ENCODE peak calls at places on chromosome 2, in eight cellular contexts. One of them, this sample, is unnamed.

GRCh38 chr2:231409773-231410172 is 14.3 kb downstream of the B3GNT7 start:
- DNase-seq in CD4-positive, alpha-beta T cell: no peak
- DNase-seq in CD8-positive, alpha-beta T cell: no peak
- DNase-seq in CD4-positive, CD25-positive, alpha-beta regulatory T cell: no peak
- DNase-seq in neuronal stem cell: no peak
- DNase-seq in dorsolateral prefrontal cortex: no peak
- DNase-seq in mesenchymal stem cell: no peak
- DNase-seq in brain microvascular endothelial cell: no peak
- DNase-seq in this sample: no peak

GRCh38 chr2:144516417-144516980 is 3.4 kb downstream of the ZEB2 start:
- DNase-seq in CD4-positive, alpha-beta T cell: peak
- DNase-seq in CD8-positive, alpha-beta T cell: no peak
- DNase-seq in CD4-positive, CD25-positive, alpha-beta regulatory T cell: no peak
- DNase-seq in neuronal stem cell: no peak
- DNase-seq in dorsolateral prefrontal cortex: no peak
- DNase-seq in mesenchymal stem cell: no peak
- DNase-seq in brain microvascular endothelial cell: no peak
- DNase-seq in this sample: no peak

GRCh38 chr2:172095905-172096660 is 6.6 kb downstream of the DLX2 start:
- DNase-seq in CD4-positive, alpha-beta T cell: no peak
- DNase-seq in CD8-positive, alpha-beta T cell: no peak
- DNase-seq in CD4-positive, CD25-positive, alpha-beta regulatory T cell: no peak
- DNase-seq in neuronal stem cell: peak
- DNase-seq in dorsolateral prefrontal cortex: no peak
- DNase-seq in mesenchymal stem cell: no peak
- DNase-seq in brain microvascular endothelial cell: no peak
- DNase-seq in this sample: no peak

GRCh38 chr2:173214213-173214612 is 138.6 kb downstream of the MAP3K20 start:
- DNase-seq in CD4-positive, alpha-beta T cell: no peak
- DNase-seq in CD8-positive, alpha-beta T cell: no peak
- DNase-seq in CD4-positive, CD25-positive, alpha-beta regulatory T cell: no peak
- DNase-seq in neuronal stem cell: no peak
- DNase-seq in dorsolateral prefrontal cortex: no peak
- DNase-seq in mesenchymal stem cell: no peak
- DNase-seq in brain microvascular endothelial cell: no peak
- DNase-seq in this sample: peak

GRCh38 chr2:72116081-72116533 is 31.6 kb downstream of the CYP26B1 start:
- DNase-seq in CD4-positive, alpha-beta T cell: no peak
- DNase-seq in CD8-positive, alpha-beta T cell: no peak
- DNase-seq in CD4-positive, CD25-positive, alpha-beta regulatory T cell: no peak
- DNase-seq in neuronal stem cell: no peak
- DNase-seq in dorsolateral prefrontal cortex: no peak
- DNase-seq in mesenchymal stem cell: no peak
- DNase-seq in brain microvascular endothelial cell: no peak
- DNase-seq in this sample: no peak

GRCh38 chr2:74142340-74142739 is 5.4 kb downstream of the BOLA3 start:
- DNase-seq in CD4-positive, alpha-beta T cell: no peak
- DNase-seq in CD8-positive, alpha-beta T cell: no peak
- DNase-seq in CD4-positive, CD25-positive, alpha-beta regulatory T cell: no peak
- DNase-seq in neuronal stem cell: no peak
- DNase-seq in dorsolateral prefrontal cortex: no peak
- DNase-seq in mesenchymal stem cell: no peak
- DNase-seq in brain microvascular endothelial cell: no peak
- DNase-seq in this sample: no peak

GRCh38 chr2:201235865-201236811 is 24.2 kb upstream of the CASP8 start:
- DNase-seq in CD4-positive, alpha-beta T cell: peak
- DNase-seq in CD8-positive, alpha-beta T cell: peak
- DNase-seq in CD4-positive, CD25-positive, alpha-beta regulatory T cell: peak
- DNase-seq in neuronal stem cell: peak
- DNase-seq in dorsolateral prefrontal cortex: no peak
- DNase-seq in mesenchymal stem cell: peak
- DNase-seq in brain microvascular endothelial cell: peak
- DNase-seq in this sample: no peak

GRCh38 chr2:201769664-201770373 is 10.9 kb downstream of the ALS2 start:
- DNase-seq in CD4-positive, alpha-beta T cell: no peak
- DNase-seq in CD8-positive, alpha-beta T cell: no peak
- DNase-seq in CD4-positive, CD25-positive, alpha-beta regulatory T cell: no peak
- DNase-seq in neuronal stem cell: no peak
- DNase-seq in dorsolateral prefrontal cortex: no peak
- DNase-seq in mesenchymal stem cell: no peak
- DNase-seq in brain microvascular endothelial cell: no peak
- DNase-seq in this sample: no peak

GRCh38 chr2:113711857-113712256 is 44.6 kb downstream of the SLC35F5 start:
- DNase-seq in CD4-positive, alpha-beta T cell: no peak
- DNase-seq in CD8-positive, alpha-beta T cell: no peak
- DNase-seq in CD4-positive, CD25-positive, alpha-beta regulatory T cell: no peak
- DNase-seq in neuronal stem cell: no peak
- DNase-seq in dorsolateral prefrontal cortex: no peak
- DNase-seq in mesenchymal stem cell: no peak
- DNase-seq in brain microvascular endothelial cell: no peak
- DNase-seq in this sample: no peak

GRCh38 chr2:160379399-160379798 is 114.2 kb downstream of the RBMS1 start:
- DNase-seq in CD4-positive, alpha-beta T cell: no peak
- DNase-seq in CD8-positive, alpha-beta T cell: no peak
- DNase-seq in CD4-positive, CD25-positive, alpha-beta regulatory T cell: no peak
- DNase-seq in neuronal stem cell: no peak
- DNase-seq in dorsolateral prefrontal cortex: no peak
- DNase-seq in mesenchymal stem cell: peak
- DNase-seq in brain microvascular endothelial cell: peak
- DNase-seq in this sample: no peak

GRCh38 chr2:151640087-151640486 is 94.2 kb downstream of the NEB start:
- DNase-seq in CD4-positive, alpha-beta T cell: no peak
- DNase-seq in CD8-positive, alpha-beta T cell: no peak
- DNase-seq in CD4-positive, CD25-positive, alpha-beta regulatory T cell: no peak
- DNase-seq in neuronal stem cell: no peak
- DNase-seq in dorsolateral prefrontal cortex: no peak
- DNase-seq in mesenchymal stem cell: no peak
- DNase-seq in brain microvascular endothelial cell: no peak
- DNase-seq in this sample: no peak

GRCh38 chr2:176177580-176178270 is 10.7 kb upstream of the HOXD1 start:
- DNase-seq in CD4-positive, alpha-beta T cell: no peak
- DNase-seq in CD8-positive, alpha-beta T cell: no peak
- DNase-seq in CD4-positive, CD25-positive, alpha-beta regulatory T cell: no peak
- DNase-seq in neuronal stem cell: no peak
- DNase-seq in dorsolateral prefrontal cortex: no peak
- DNase-seq in mesenchymal stem cell: no peak
- DNase-seq in brain microvascular endothelial cell: no peak
- DNase-seq in this sample: no peak

DNA sequence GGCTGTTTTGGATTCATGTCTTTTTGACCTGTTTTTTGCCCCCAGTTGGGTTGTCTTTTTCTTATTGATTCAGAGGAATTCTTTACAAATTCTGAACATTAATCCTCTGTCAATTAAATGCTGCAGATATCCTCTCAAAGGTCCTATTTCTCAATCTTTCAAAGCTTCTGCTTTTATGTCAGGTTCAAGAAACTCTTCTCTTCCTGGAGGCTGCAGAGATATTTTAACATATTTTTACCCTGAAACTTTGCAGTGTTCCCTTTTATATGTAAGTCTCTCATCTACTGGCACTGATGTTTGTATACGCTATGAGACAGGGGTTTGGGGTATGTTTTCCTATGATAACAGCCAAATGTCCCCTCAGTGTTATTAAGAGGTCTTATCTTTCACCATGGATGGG is 159.4 kb downstream of the HDAC4 start:
- DNase-seq in CD4-positive, alpha-beta T cell: no peak
- DNase-seq in CD8-positive, alpha-beta T cell: no peak
- DNase-seq in CD4-positive, CD25-positive, alpha-beta regulatory T cell: no peak
- DNase-seq in neuronal stem cell: no peak
- DNase-seq in dorsolateral prefrontal cortex: no peak
- DNase-seq in mesenchymal stem cell: no peak
- DNase-seq in brain microvascular endothelial cell: no peak
- DNase-seq in this sample: no peak
- H3K27ac ChIP-seq in CD4-positive, alpha-beta T cell: no peak
- H3K27ac ChIP-seq in CD8-positive, alpha-beta T cell: no peak
- H3K27ac ChIP-seq in CD4-positive, CD25-positive, alpha-beta regulatory T cell: no peak
- H3K27ac ChIP-seq in neuronal stem cell: no peak
- H3K27ac ChIP-seq in dorsolateral prefrontal cortex: peak
- H3K27ac ChIP-seq in mesenchymal stem cell: no peak
- H3K27ac ChIP-seq in brain microvascular endothelial cell: no peak
- H3K27ac ChIP-seq in this sample: no peak

GRCh38 chr2:52036036-52036435 is 1004.1 kb upstream of the NRXN1 start:
- DNase-seq in CD4-positive, alpha-beta T cell: no peak
- DNase-seq in CD8-positive, alpha-beta T cell: no peak
- DNase-seq in CD4-positive, CD25-positive, alpha-beta regulatory T cell: no peak
- DNase-seq in neuronal stem cell: no peak
- DNase-seq in dorsolateral prefrontal cortex: no peak
- DNase-seq in mesenchymal stem cell: no peak
- DNase-seq in brain microvascular endothelial cell: no peak
- DNase-seq in this sample: no peak
- H3K27ac ChIP-seq in CD4-positive, alpha-beta T cell: no peak
- H3K27ac ChIP-seq in CD8-positive, alpha-beta T cell: no peak
- H3K27ac ChIP-seq in CD4-positive, CD25-positive, alpha-beta regulatory T cell: no peak
- H3K27ac ChIP-seq in neuronal stem cell: no peak
- H3K27ac ChIP-seq in dorsolateral prefrontal cortex: no peak
- H3K27ac ChIP-seq in mesenchymal stem cell: no peak
- H3K27ac ChIP-seq in brain microvascular endothelial cell: no peak
- H3K27ac ChIP-seq in this sample: no peak

DNA sequence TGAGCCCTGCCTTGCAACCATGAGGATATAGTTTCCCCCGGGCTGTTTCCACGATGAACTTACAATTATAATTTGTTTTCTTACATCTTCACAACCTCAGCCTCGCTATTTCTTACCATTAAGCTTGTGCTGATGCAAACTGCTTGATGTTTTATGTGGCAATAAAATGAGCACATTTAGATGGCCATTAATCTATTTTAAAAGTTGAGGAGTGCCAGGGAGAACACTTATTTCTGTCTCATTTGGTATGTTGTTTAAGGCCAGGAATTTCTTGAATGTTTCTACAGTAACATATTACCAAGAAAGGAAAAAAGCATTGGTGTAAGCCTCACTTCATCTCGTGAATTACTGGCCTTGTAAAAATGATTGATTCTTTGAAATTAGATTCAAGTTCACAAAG is 214.5 kb upstream of the SLC8A1 start:
- DNase-seq in CD4-positive, alpha-beta T cell: no peak
- DNase-seq in CD8-positive, alpha-beta T cell: no peak
- DNase-seq in CD4-positive, CD25-positive, alpha-beta regulatory T cell: no peak
- DNase-seq in neuronal stem cell: no peak
- DNase-seq in dorsolateral prefrontal cortex: no peak
- DNase-seq in mesenchymal stem cell: no peak
- DNase-seq in brain microvascular endothelial cell: no peak
- DNase-seq in this sample: no peak
- H3K27ac ChIP-seq in CD4-positive, alpha-beta T cell: no peak
- H3K27ac ChIP-seq in CD8-positive, alpha-beta T cell: no peak
- H3K27ac ChIP-seq in CD4-positive, CD25-positive, alpha-beta regulatory T cell: no peak
- H3K27ac ChIP-seq in neuronal stem cell: no peak
- H3K27ac ChIP-seq in dorsolateral prefrontal cortex: no peak
- H3K27ac ChIP-seq in mesenchymal stem cell: no peak
- H3K27ac ChIP-seq in brain microvascular endothelial cell: no peak
- H3K27ac ChIP-seq in this sample: no peak

GRCh38 chr2:142038826-142039225 is 92.0 kb downstream of the LRP1B start:
- DNase-seq in CD4-positive, alpha-beta T cell: no peak
- DNase-seq in CD8-positive, alpha-beta T cell: no peak
- DNase-seq in CD4-positive, CD25-positive, alpha-beta regulatory T cell: no peak
- DNase-seq in neuronal stem cell: no peak
- DNase-seq in dorsolateral prefrontal cortex: no peak
- DNase-seq in mesenchymal stem cell: no peak
- DNase-seq in brain microvascular endothelial cell: no peak
- DNase-seq in this sample: no peak

GRCh38 chr2:142041105-142041504 is 89.7 kb downstream of the LRP1B start:
- DNase-seq in CD4-positive, alpha-beta T cell: no peak
- DNase-seq in CD8-positive, alpha-beta T cell: no peak
- DNase-seq in CD4-positive, CD25-positive, alpha-beta regulatory T cell: no peak
- DNase-seq in neuronal stem cell: no peak
- DNase-seq in dorsolateral prefrontal cortex: no peak
- DNase-seq in mesenchymal stem cell: peak
- DNase-seq in brain microvascular endothelial cell: no peak
- DNase-seq in this sample: no peak

GRCh38 chr2:142040554-142040953 is 90.3 kb downstream of the LRP1B start:
- DNase-seq in CD4-positive, alpha-beta T cell: no peak
- DNase-seq in CD8-positive, alpha-beta T cell: no peak
- DNase-seq in CD4-positive, CD25-positive, alpha-beta regulatory T cell: no peak
- DNase-seq in neuronal stem cell: no peak
- DNase-seq in dorsolateral prefrontal cortex: no peak
- DNase-seq in mesenchymal stem cell: no peak
- DNase-seq in brain microvascular endothelial cell: no peak
- DNase-seq in this sample: no peak

GRCh38 chr2:142037051-142037450 is 93.8 kb downstream of the LRP1B start:
- DNase-seq in CD4-positive, alpha-beta T cell: no peak
- DNase-seq in CD8-positive, alpha-beta T cell: no peak
- DNase-seq in CD4-positive, CD25-positive, alpha-beta regulatory T cell: no peak
- DNase-seq in neuronal stem cell: peak
- DNase-seq in dorsolateral prefrontal cortex: no peak
- DNase-seq in mesenchymal stem cell: peak
- DNase-seq in brain microvascular endothelial cell: peak
- DNase-seq in this sample: no peak

GRCh38 chr2:142037744-142038143 is 93.1 kb downstream of the LRP1B start:
- DNase-seq in CD4-positive, alpha-beta T cell: no peak
- DNase-seq in CD8-positive, alpha-beta T cell: no peak
- DNase-seq in CD4-positive, CD25-positive, alpha-beta regulatory T cell: no peak
- DNase-seq in neuronal stem cell: no peak
- DNase-seq in dorsolateral prefrontal cortex: peak
- DNase-seq in mesenchymal stem cell: peak
- DNase-seq in brain microvascular endothelial cell: no peak
- DNase-seq in this sample: no peak
- H3K27ac ChIP-seq in CD4-positive, alpha-beta T cell: no peak
- H3K27ac ChIP-seq in CD8-positive, alpha-beta T cell: no peak
- H3K27ac ChIP-seq in CD4-positive, CD25-positive, alpha-beta regulatory T cell: no peak
- H3K27ac ChIP-seq in neuronal stem cell: no peak
- H3K27ac ChIP-seq in dorsolateral prefrontal cortex: no peak
- H3K27ac ChIP-seq in mesenchymal stem cell: no peak
- H3K27ac ChIP-seq in brain microvascular endothelial cell: no peak
- H3K27ac ChIP-seq in this sample: no peak